ENCODE peak calls at places on chromosome 9, in four cellular contexts. U, T, Q and O are unnamed samples.

GRCh38 chr9:104961701-104962359 is 33.9 kb upstream of the ABCA1 start:
- DNase-seq in U (no peak), T (peak), Q (peak), O (no peak)

GRCh38 chr9:35526087-35526801 is 36.3 kb downstream of the RUSC2 start:
- DNase-seq in U (no peak), T (peak), Q (peak), O (no peak)

GRCh38 chr9:112866662-112867274 is 23.9 kb downstream of the SLC46A2 start:
- DNase-seq in U (peak), T (peak), Q (peak), O (no peak)

GRCh38 chr9:129079829-129080228 is 1.1 kb upstream of the DOLPP1 start:
- DNase-seq in U (no peak), T (no peak), Q (no peak), O (no peak)

GRCh38 chr9:131817627-131818026 is 77.8 kb upstream of the RAPGEF1 start:
- DNase-seq in U (no peak), T (no peak), Q (no peak), O (no peak)

GRCh38 chr9:103714992-103715391 is 379.1 kb upstream of the SMC2 start:
- DNase-seq in U (peak), T (no peak), Q (no peak), O (peak)

GRCh38 chr9:116646661-116647514 is 40.2 kb upstream of the TRIM32 start:
- DNase-seq in U (no peak), T (peak), Q (peak), O (peak)

GRCh38 chr9:115522928-115523327 is 405.0 kb upstream of the TNC start:
- DNase-seq in U (no peak), T (no peak), Q (no peak), O (no peak)

GRCh38 chr9:134858051-134858841 is 22.4 kb upstream of the FCN2 start:
- DNase-seq in U (peak), T (no peak), Q (peak), O (no peak)

GRCh38 chr9:109035684-109036423 is 22.6 kb upstream of the CTNNAL1 start:
- DNase-seq in U (no peak), T (peak), Q (peak), O (no peak)

GRCh38 chr9:93674580-93675335 is 98.4 kb downstream of the PHF2 start:
- DNase-seq in U (peak), T (no peak), Q (no peak), O (no peak)

GRCh38 chr9:89577363-89577762 is 27.4 kb upstream of the GADD45G start:
- DNase-seq in U (no peak), T (no peak), Q (no peak), O (no peak)

GRCh38 chr9:33795819-33796218 is 458 bp downstream of the PRSS3 start:
- DNase-seq in U (no peak), T (no peak), Q (no peak), O (no peak)

GRCh38 chr9:137479315-137479861 is 20.3 kb upstream of the NSMF start:
- DNase-seq in U (no peak), T (peak), Q (peak), O (no peak)

GRCh38 chr9:36450110-36450732 is 50.2 kb upstream of the RNF38 start:
- DNase-seq in U (no peak), T (peak), Q (peak), O (peak)

GRCh38 chr9:108551030-108551964 is 304.5 kb downstream of the ACTL7B start:
- DNase-seq in U (no peak), T (peak), Q (peak), O (no peak)

GRCh38 chr9:97057651-97058050 is 18.7 kb upstream of the CTSV start:
- DNase-seq in U (no peak), T (no peak), Q (no peak), O (no peak)

DNA sequence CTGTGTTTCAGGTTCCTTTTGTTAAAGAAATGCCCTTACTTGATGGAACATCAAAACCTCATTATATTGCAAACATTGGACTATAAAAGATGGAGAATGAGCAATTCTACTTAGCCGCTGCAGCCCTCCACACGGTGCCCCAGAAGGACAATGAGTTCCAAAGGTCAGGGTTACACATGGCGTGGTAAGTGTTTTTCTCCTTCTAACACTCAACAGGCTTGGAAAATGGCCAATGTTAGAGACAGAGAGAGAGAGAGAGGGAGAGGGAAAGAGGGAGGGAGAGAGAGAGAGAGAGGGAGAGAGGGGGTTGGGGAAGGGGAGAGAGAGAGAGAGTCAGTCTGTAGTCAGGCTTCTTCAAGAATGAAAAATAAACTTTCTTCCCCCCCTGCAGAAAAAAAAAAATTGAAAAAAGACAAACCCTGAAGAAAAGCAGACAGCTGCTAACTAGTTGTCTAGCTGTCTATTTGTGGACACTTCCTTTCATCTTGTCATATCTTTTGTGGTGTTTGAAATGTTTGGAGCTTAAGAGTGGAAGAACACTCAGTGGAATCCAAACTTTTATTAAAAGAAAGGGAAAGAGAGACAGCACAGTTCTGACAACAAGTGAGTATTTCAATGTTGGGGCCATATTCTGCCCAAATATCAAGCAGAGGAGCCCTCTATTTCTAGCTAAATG is 324.8 kb downstream of the TMEM38B start:
- DNase-seq in U (peak), T (no peak), Q (no peak), O (no peak)
- H4K91ac ChIP-seq in U (no peak), T (no peak), Q (no peak), O (no peak)

DNA sequence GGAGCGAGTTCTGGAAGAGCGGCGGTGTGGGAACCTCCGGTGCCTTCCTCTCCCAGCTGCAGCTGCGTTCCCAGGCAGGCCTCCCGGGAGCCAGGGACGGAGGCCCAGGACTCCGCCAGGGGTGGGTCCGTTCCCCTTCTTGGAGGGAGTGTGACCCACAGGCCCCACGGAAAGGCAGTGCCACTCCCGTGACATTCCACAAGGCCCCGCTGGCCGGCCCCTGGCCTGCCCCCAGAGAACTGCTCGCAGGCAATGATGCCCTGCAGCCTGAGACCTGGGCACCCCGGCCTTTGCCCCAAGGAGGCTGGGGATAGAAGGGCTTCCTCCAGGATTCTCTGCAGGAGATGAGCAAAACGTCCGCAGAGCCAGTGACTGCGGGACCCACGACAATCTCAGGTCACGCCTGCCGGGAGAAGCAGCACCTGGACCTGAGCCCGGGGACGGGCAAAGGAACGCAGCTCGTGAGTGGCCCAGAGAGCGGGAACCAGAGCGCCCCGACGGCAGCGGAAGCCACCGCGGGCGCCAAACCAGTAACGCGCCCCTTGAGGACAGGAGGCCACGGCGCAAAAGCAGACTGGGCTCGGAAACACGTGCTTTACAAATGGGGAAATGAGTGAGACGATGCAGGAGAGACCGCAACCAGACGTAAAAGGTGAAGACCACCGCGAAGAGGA is 9.3 kb downstream of the OBP2B start:
- DNase-seq in U (peak), T (no peak), Q (no peak), O (no peak)
- H4K8ac ChIP-seq in U (no peak), T (no peak), Q (no peak), O (no peak)

DNA sequence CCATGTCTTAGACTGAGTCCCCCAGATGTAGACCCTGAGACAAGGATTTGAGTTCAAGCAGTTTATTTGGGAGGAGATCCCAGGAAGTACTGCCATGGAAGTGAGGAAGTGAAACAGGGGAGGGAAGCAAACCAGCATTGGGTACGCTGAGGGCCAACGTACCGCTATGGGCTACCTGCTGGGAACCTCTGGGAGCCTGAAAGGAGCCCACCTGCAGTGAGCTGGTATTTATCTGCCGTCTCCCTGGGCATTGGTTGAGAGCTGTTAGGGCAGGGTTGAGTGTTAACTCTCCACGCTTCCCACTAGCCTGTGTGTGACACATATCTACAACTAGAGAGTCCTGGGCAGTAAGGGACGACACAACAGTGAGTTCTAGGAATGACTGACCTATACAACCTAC is 131.6 kb upstream of the SLC24A2 start:
- DNase-seq in U (no peak), T (no peak), Q (no peak), O (no peak)
- H4K91ac ChIP-seq in U (no peak), T (no peak), Q (no peak), O (no peak)

GRCh38 chr9:81531511-81531910 is 157.8 kb downstream of the TLE1 start:
- DNase-seq in U (no peak), T (no peak), Q (no peak), O (no peak)

GRCh38 chr9:81530846-81531245 is 158.5 kb downstream of the TLE1 start:
- DNase-seq in U (no peak), T (no peak), Q (no peak), O (no peak)

GRCh38 chr9:81529556-81530193 is 159.7 kb downstream of the TLE1 start:
- DNase-seq in U (no peak), T (peak), Q (peak), O (no peak)

GRCh38 chr9:81526587-81526986 is 162.8 kb downstream of the TLE1 start:
- DNase-seq in U (no peak), T (peak), Q (peak), O (no peak)

GRCh38 chr9:81530407-81530810 is 158.9 kb downstream of the TLE1 start:
- DNase-seq in U (no peak), T (no peak), Q (no peak), O (no peak)
- H4K8ac ChIP-seq in U (no peak), T (no peak), Q (no peak), O (no peak)

DNA sequence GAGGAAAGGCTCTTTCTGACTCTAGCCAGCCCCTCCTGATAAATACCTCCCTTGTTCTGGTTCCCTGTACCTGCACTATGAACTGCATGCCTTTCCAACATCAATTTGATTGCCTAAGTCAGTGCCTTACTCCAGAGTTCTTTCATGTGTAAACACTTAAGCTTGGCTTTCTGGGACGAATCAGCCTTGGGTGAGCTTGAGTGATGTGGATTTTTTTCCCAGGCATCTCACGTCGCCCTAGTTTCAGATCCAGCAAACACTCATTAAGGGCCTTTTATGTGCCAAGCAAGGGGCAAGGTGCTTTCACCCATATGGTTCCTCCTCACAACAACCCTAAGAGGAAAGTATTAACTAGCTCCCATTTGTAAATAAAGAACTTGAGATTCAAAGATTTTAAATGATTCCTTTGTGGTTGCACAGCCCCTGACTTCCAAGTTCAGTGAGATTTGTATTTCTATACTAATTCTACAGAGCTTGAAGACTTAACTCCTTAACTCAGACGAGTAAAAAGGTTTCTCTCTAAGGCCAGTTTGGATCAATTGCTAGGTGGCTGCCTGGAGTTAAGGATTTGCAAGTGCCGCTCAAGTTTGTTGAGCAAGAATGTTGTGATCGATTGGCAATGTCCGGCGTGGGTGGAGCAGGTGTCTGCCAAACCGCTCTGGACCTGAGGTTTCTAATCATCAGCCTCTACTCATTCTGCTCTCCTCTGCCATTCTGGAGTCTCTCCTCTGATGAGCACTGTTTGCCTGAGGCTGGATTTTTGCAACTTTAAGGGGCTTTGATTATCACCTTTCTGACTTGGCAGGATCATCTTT is 20.2 kb upstream of the TJP2 start:
- DNase-seq in U (peak), T (no peak), Q (no peak), O (no peak)
- H4K91ac ChIP-seq in U (no peak), T (no peak), Q (no peak), O (no peak)

GRCh38 chr9:124890179-124890578 is 28.2 kb downstream of the ARPC5L start:
- DNase-seq in U (no peak), T (no peak), Q (no peak), O (no peak)

GRCh38 chr9:124894035-124894740 is 32.3 kb downstream of the ARPC5L start:
- DNase-seq in U (no peak), T (no peak), Q (no peak), O (no peak)

GRCh38 chr9:124899845-124900244 is 37.9 kb downstream of the ARPC5L start:
- DNase-seq in U (no peak), T (no peak), Q (no peak), O (no peak)

GRCh38 chr9:124897570-124898460 is 35.9 kb downstream of the ARPC5L start:
- DNase-seq in U (no peak), T (no peak), Q (peak), O (no peak)

GRCh38 chr9:124894741-124895170 is 32.8 kb downstream of the ARPC5L start:
- DNase-seq in U (peak), T (peak), Q (peak), O (no peak)
- H4K8ac ChIP-seq in U (no peak), T (peak), Q (no peak), O (no peak)

GRCh38 chr9:16243798-16244197 is 626.7 kb downstream of the BNC2 start:
- DNase-seq in U (peak), T (no peak), Q (no peak), O (peak)

GRCh38 chr9:16245756-16246440 is 624.6 kb downstream of the BNC2 start:
- DNase-seq in U (peak), T (no peak), Q (peak), O (no peak)

GRCh38 chr9:16238730-16239129 is 631.7 kb downstream of the BNC2 start:
- DNase-seq in U (no peak), T (no peak), Q (no peak), O (no peak)

GRCh38 chr9:16236882-16237281 is 633.6 kb downstream of the BNC2 start:
- DNase-seq in U (no peak), T (no peak), Q (peak), O (no peak)

DNA sequence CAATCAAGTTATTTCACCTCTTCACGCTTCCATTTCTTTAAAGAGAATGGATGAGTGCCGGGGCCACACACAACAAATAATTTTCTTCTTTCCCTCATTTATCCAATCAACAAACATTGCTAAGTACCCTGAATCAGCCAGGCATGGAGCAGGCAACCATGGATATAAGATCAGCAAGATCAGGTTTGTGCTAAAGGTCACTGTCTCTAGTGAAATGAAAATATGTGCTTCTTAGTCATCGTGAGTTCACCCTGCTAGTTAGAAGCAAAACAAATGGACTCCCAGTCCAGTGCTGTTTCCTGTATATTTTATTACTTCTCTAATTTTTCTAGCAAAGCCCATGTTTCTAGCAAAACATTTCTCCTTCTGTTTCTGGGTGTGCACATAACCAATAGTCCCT is 629.2 kb downstream of the BNC2 start:
- DNase-seq in U (no peak), T (peak), Q (peak), O (no peak)
- H4K91ac ChIP-seq in U (no peak), T (no peak), Q (peak), O (no peak)

DNA sequence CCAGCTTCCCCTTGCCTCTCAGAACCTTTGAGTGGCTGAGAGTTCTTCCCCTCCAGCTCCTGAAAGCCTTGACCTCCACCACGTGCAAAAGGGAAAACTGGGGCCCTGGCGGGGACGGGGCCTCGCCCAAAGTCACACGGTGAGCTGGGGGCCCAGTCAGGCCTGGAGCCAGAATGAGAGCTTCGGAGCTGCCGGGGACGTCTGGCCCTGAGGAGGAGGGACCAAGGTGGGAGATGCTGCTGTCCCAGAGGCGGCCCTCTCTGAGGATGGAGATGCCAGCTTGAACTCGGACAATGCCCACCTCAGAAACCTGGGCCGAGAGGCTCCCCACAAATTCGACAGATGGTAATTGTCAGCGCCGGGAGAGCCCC is 652 bp downstream of the AK8 start:
- DNase-seq in U (no peak), T (no peak), Q (no peak), O (no peak)
- H4K8ac ChIP-seq in U (no peak), T (peak), Q (peak), O (no peak)

GRCh38 chr9:23088932-23089364 is 642.3 kb downstream of the DMRTA1 start:
- DNase-seq in U (peak), T (no peak), Q (no peak), O (peak)
- H4K91ac ChIP-seq in U (no peak), T (no peak), Q (no peak), O (no peak)